ENCODE peak calls at places on chromosomes 16 and 17, in five cellular contexts. U, Y, Z, K and X are unnamed samples.

GRCh38 chr17:49696233-49696761 is 11.5 kb downstream of the SLC35B1 start:
- DNase-seq in Z (no peak), Y (peak), K (no peak), U (no peak), X (no peak)

GRCh38 chr17:43399839-43400328 is 1.1 kb downstream of the ARL4D start:
- DNase-seq in K (no peak), Y (no peak), U (no peak), Z (no peak), X (no peak)

GRCh38 chr17:66446419-66446818 is 144.0 kb downstream of the PRKCA start:
- DNase-seq in U (no peak), Z (no peak), K (no peak), Y (no peak), X (no peak)

GRCh38 chr17:2957631-2958286 is 105.6 kb downstream of the OR1D5 start:
- DNase-seq in Y (no peak), Z (no peak), K (no peak), U (no peak), X (peak)

GRCh38 chr17:49819651-49820050 is 28.2 kb downstream of the TAC4 start:
- DNase-seq in Y (no peak), U (no peak), K (no peak), Z (no peak), X (no peak)

GRCh38 chr16:76278976-76279375 is 1.8 kb downstream of the CNTNAP4 start:
- DNase-seq in K (no peak), U (no peak), Y (no peak), Z (no peak), X (no peak)

GRCh38 chr16:1979271-1980025 is 1.8 kb downstream of the NOXO1 start:
- DNase-seq in Y (no peak), Z (no peak), K (no peak), U (no peak), X (no peak)

GRCh38 chr17:4607773-4608187 is 23.5 kb downstream of the SMTNL2 start:
- DNase-seq in K (peak), U (no peak), Y (no peak), Z (no peak), X (no peak)

GRCh38 chr17:75430159-75430748 is 24.8 kb upstream of the GRB2 start:
- DNase-seq in K (no peak), Y (no peak), Z (no peak), U (no peak), X (peak)

GRCh38 chr16:29820271-29820701 is at the start of gene MVP:
- DNase-seq in U (no peak), Z (no peak), Y (peak), K (peak), X (peak)

GRCh38 chr16:27220527-27220926 is 17.2 kb downstream of the KDM8 start:
- DNase-seq in Z (no peak), K (no peak), U (no peak), Y (no peak), X (no peak)

GRCh38 chr16:53159781-53160436 is 105.1 kb downstream of the CHD9 start:
- DNase-seq in Y (peak), U (peak), Z (no peak), K (no peak), X (peak)

GRCh38 chr16:14172200-14172805 is 101.2 kb downstream of the MRTFB start:
- DNase-seq in Z (no peak), K (no peak), U (peak), Y (no peak), X (no peak)

GRCh38 chr16:3755249-3755648 is 37.9 kb upstream of the TRAP1 start:
- DNase-seq in U (no peak), Z (no peak), Y (no peak), K (no peak), X (no peak)

GRCh38 chr17:79793924-79794304 is 3.0 kb downstream of the CBX8 start:
- DNase-seq in Z (no peak), Y (no peak), U (peak), K (no peak), X (no peak)

GRCh38 chr16:10225653-10226052 is 43.4 kb upstream of the GRIN2A start:
- DNase-seq in U (no peak), K (no peak), Y (no peak), Z (no peak), X (no peak)

GRCh38 chr17:57463103-57463885 is 207.0 kb downstream of the MSI2 start:
- DNase-seq in K (no peak), Y (no peak), Z (no peak), U (no peak), X (peak)

GRCh38 chr17:33125552-33125950 is 133.9 kb downstream of the SPACA3 start:
- DNase-seq in Y (no peak), U (no peak), Z (no peak), K (no peak), X (no peak)

GRCh38 chr16:10526962-10527361 is 53.4 kb downstream of the EMP2 start:
- DNase-seq in Y (no peak), Z (no peak), K (no peak), U (no peak), X (no peak)

GRCh38 chr17:37792787-37793186 is 47.9 kb upstream of the HNF1B start:
- DNase-seq in Y (no peak), Z (no peak), U (no peak), K (no peak), X (no peak)

GRCh38 chr17:80437532-80437931 is 22.6 kb downstream of the ENDOV start:
- DNase-seq in Z (no peak), Y (no peak), U (no peak), K (no peak), X (no peak)

GRCh38 chr17:2250140-2251095 is 53.2 kb downstream of the SMG6 start:
- DNase-seq in K (no peak), U (no peak), Z (no peak), Y (peak), X (peak)

GRCh38 chr17:52653014-52653413 is 494.5 kb upstream of the CA10 start:
- DNase-seq in Z (no peak), U (no peak), Y (no peak), K (no peak), X (no peak)

GRCh38 chr16:8552487-8553221 is 37.7 kb downstream of the TMEM114 start:
- DNase-seq in K (no peak), U (no peak), Y (no peak), Z (no peak), X (no peak)

GRCh38 chr16:7397901-7398300 is 65.3 kb downstream of the RBFOX1 start:
- DNase-seq in Y (no peak), Z (no peak), U (no peak), K (no peak), X (no peak)

GRCh38 chr16:84907575-84907974 is 87.8 kb downstream of the CRISPLD2 start:
- DNase-seq in Z (no peak), Y (no peak), K (no peak), U (no peak), X (no peak)

GRCh38 chr17:5031365-5032082 is 3.7 kb downstream of the SLC52A1 start:
- DNase-seq in Y (peak), K (peak), U (peak), Z (no peak), X (peak)

GRCh38 chr17:9828296-9829059 is 2.8 kb downstream of the GLP2R start:
- DNase-seq in U (no peak), Y (no peak), K (no peak), Z (no peak), X (peak)

GRCh38 chr17:59105852-59106462 is 723 bp downstream of the TRIM37 start:
- DNase-seq in Z (peak), U (no peak), K (peak), Y (peak), X (no peak)

GRCh38 chr16:30131869-30132475 is 9.0 kb upstream of the MAPK3 start:
- DNase-seq in K (no peak), Y (no peak), U (no peak), Z (no peak), X (no peak)

GRCh38 chr17:27635275-27635823 is 4.4 kb downstream of the LGALS9 start:
- DNase-seq in Z (no peak), K (no peak), U (no peak), Y (no peak), X (no peak)

GRCh38 chr17:75288784-75289121 is 480 bp downstream of the SLC25A19 start:
- DNase-seq in Y (no peak), Z (no peak), K (no peak), U (no peak), X (no peak)

GRCh38 chr17:61454095-61454931 is 2.1 kb downstream of the TBX4 start:
- DNase-seq in Y (no peak), K (no peak), Z (no peak), U (no peak), X (no peak)

GRCh38 chr16:10080031-10080772 is 102.0 kb downstream of the GRIN2A start:
- DNase-seq in Z (no peak), U (no peak), K (no peak), Y (no peak), X (no peak)

GRCh38 chr17:2195729-2196128 is 107.9 kb downstream of the SMG6 start:
- DNase-seq in U (no peak), K (no peak), Z (no peak), Y (no peak), X (peak)

GRCh38 chr17:67751101-67752074 is 33.7 kb downstream of the NOL11 start:
- DNase-seq in K (no peak), Z (no peak), Y (no peak), U (no peak), X (no peak)

GRCh38 chr16:66521951-66522771 is 27.8 kb downstream of the TK2 start:
- DNase-seq in Z (no peak), U (no peak), Y (peak), K (no peak), X (no peak)
- H3K27ac ChIP-seq in Z (peak), U (peak), Y (no peak), K (no peak), X (no peak)

DNA sequence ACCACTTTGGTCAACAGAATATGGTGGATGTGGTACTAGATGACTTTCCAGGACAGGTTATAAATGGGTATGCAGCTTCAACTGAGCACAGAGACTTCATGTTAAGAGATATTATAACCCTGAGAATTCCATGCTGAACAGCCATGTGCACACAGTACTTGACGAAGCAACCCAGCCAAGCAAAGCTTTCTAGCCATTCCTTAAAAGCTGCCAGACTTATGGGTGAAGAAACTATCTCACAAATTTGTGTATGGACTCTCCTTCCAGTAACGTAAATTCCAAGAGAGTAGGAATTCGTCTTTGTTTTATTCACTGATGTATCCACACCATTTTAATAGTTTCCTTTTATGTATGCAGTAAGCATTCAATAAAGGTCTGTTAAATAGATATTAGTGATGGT is 76.1 kb downstream of the KANSL1 start:
- DNase-seq in K (no peak), Z (no peak), Y (no peak), U (no peak), X (no peak)
- H3K27ac ChIP-seq in K (no peak), Z (no peak), Y (no peak), U (no peak), X (no peak)

GRCh38 chr16:12141073-12141472 is 164.5 kb downstream of the SNX29 start:
- DNase-seq in Z (no peak), Y (no peak), K (no peak), U (no peak), X (no peak)

GRCh38 chr16:12133738-12134137 is 157.2 kb downstream of the SNX29 start:
- DNase-seq in Y (no peak), Z (no peak), U (no peak), K (no peak), X (no peak)

GRCh38 chr16:12142157-12142556 is 165.6 kb downstream of the SNX29 start:
- DNase-seq in K (no peak), Z (no peak), Y (no peak), U (no peak), X (no peak)

GRCh38 chr16:12141556-12141955 is 165.0 kb downstream of the SNX29 start:
- DNase-seq in K (no peak), U (no peak), Y (no peak), Z (no peak), X (no peak)

GRCh38 chr16:12137344-12138094 is 161.0 kb downstream of the SNX29 start:
- DNase-seq in Z (no peak), U (no peak), K (no peak), Y (no peak), X (no peak)
- H3K27ac ChIP-seq in Z (no peak), U (no peak), K (no peak), Y (no peak), X (no peak)

GRCh38 chr17:36590082-36590481 is 1.6 kb upstream of the DHRS11 start:
- DNase-seq in Z (no peak), Y (no peak), U (no peak), K (no peak), X (no peak)
- H3K27ac ChIP-seq in Z (no peak), Y (no peak), U (no peak), K (no peak), X (no peak)

DNA sequence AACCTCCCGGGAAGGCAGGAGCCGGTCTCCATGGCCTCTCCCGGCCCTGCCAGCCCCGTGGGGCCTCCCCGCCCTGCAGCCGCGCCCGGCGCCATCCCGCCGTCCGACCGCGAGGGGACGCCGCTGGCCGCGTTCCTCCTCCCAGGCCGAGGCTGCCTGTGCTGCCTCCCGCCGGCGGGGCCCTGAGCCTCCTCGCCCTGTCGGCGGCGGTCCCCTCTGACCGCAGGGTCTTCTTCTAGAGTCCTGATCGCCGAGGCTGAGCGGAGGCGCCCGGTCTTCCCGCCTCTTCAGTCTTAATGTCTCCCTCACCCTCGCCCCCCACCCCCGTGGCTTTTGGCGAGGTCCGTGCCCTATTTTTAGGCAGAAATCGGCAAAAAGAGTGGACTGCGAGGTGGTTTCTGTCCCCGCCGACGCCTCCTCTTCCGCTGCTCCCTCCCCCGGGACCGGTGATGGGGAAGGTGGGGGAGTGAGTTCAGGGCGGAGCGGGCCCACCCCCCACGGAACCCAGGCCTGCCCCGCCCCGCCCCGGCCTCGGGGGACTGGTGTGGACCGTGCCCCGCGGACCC is 794 bp upstream of the CPNE7 start:
- DNase-seq in Y (no peak), Z (no peak), U (no peak), K (no peak), X (peak)
- H3K27ac ChIP-seq in Y (no peak), Z (no peak), U (no peak), K (no peak), X (no peak)

GRCh38 chr17:7864995-7865650 is 7.3 kb downstream of the CYB5D1 start:
- DNase-seq in Z (no peak), Y (no peak), U (no peak), K (no peak), X (no peak)
- H3K27ac ChIP-seq in Z (peak), Y (no peak), U (no peak), K (no peak), X (no peak)

DNA sequence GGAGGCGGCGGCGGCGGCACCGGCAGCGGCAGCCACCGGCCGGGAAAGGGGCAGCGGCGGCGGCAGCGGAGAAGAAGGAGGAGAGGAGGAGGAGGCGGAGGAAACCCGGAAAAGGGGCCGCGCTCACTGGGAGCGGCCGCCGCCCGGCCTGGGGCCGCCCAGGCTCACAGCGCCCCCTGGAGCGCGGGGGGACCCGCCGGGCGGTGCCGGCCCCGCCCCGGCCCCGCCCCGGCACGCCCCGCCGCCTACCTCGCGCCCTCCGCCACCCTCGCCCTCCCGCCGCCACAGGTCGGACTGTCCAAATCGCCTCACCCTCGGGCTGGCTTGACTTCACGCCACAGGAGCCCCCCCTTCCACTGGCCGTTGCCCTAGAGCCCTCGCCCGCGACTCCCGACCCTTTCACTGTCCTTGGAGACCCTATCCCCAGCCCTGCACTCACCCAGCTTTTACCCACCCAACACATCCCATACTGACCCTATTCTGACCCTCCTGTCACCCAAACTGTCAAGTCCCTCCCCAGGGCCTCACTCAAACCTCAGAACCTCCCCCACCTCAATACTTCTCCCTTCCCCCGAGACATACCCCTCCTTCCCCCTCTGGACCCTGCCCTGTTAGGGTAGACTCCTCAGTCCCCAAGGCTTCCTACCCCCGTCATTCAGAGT is at the start of gene CSNK2A2:
- DNase-seq in Z (no peak), U (peak), Y (peak), K (peak), X (peak)
- H3K27ac ChIP-seq in Z (peak), U (no peak), Y (peak), K (no peak), X (no peak)

GRCh38 chr17:31308372-31308905 is 5.4 kb downstream of the EVI2B start:
- DNase-seq in K (no peak), Z (no peak), U (no peak), Y (no peak), X (no peak)

GRCh38 chr17:31307640-31308039 is 6.2 kb downstream of the EVI2B start:
- DNase-seq in Z (no peak), U (no peak), Y (no peak), K (no peak), X (no peak)

GRCh38 chr17:31310260-31310659 is 3.6 kb downstream of the EVI2B start:
- DNase-seq in U (no peak), K (no peak), Z (no peak), Y (peak), X (no peak)

GRCh38 chr17:31309525-31309924 is 4.3 kb downstream of the EVI2B start:
- DNase-seq in Z (no peak), U (no peak), K (no peak), Y (peak), X (no peak)

GRCh38 chr17:31308935-31309334 is 4.9 kb downstream of the EVI2B start:
- DNase-seq in Y (no peak), K (no peak), Z (no peak), U (no peak), X (no peak)
- H3K27ac ChIP-seq in Y (peak), K (no peak), Z (peak), U (no peak), X (no peak)